ENCODE peak calls at places on chromosomes 6 and 20, in four cellular contexts. O is K562, S is HepG2, P is A549. Z is an unnamed sample.

GRCh38 chr20:38926934-38927616 is 858 bp downstream of the FAM83D start:
- DNase-seq in S (no peak), O (no peak), P (peak; percentile 10), Z (peak; percentile 36)

GRCh38 chr6:22147983-22148797 is 148.6 kb downstream of the PRL start:
- DNase-seq in S (peak; percentile 78), P (peak; percentile 27), O (no peak), Z (peak; percentile 92)

GRCh38 chr20:11229772-11230171 is 556.0 kb upstream of the JAG1 start:
- DNase-seq in S (no peak), P (peak; percentile 66), O (no peak), Z (peak; percentile 99)

GRCh38 chr20:61589055-61589385 is 337.0 kb downstream of the CDH4 start:
- DNase-seq in P (peak; percentile 26), S (no peak), O (no peak), Z (peak; percentile 90)

GRCh38 chr20:50642288-50642803 is 49.0 kb downstream of the RIPOR3 start:
- DNase-seq in P (peak; percentile 80), S (no peak), O (peak; percentile 31), Z (no peak)

GRCh38 chr20:9323622-9324021 is 190.8 kb upstream of the LAMP5 start:
- DNase-seq in P (peak; percentile 30), O (peak; percentile 2), S (peak; percentile 29), Z (no peak)

GRCh38 chr6:72552938-72553337 is 68.9 kb upstream of the KCNQ5 start:
- DNase-seq in S (no peak), O (peak; percentile 30), P (peak; percentile 31), Z (peak; percentile 18)

GRCh38 chr6:11994875-11995461 is 17.1 kb upstream of the HIVEP1 start:
- DNase-seq in O (peak; percentile 67), P (no peak), S (no peak), Z (no peak)

GRCh38 chr20:25299801-25300200 is 51.9 kb downstream of the PYGB start:
- DNase-seq in O (no peak), S (no peak), P (no peak), Z (peak; percentile 33)

GRCh38 chr20:61746781-61747180 is 318.9 kb downstream of the TAF4 start:
- DNase-seq in S (no peak), P (no peak), O (no peak), Z (no peak)

GRCh38 chr6:111057074-111057752 is 30.1 kb upstream of the SLC16A10 start:
- DNase-seq in P (peak; percentile 59), O (peak; percentile 46), S (peak; percentile 32), Z (peak; percentile 52)

GRCh38 chr6:88650029-88650619 is 313.3 kb downstream of the RNGTT start:
- DNase-seq in S (no peak), P (no peak), O (no peak), Z (peak; percentile 91)

GRCh38 chr6:89794324-89794723 is 25.3 kb downstream of the MDN1 start:
- DNase-seq in P (no peak), S (no peak), O (no peak), Z (no peak)

GRCh38 chr6:24861934-24862333 is 63.2 kb upstream of the ARMH2 start:
- DNase-seq in P (no peak), O (no peak), S (no peak), Z (no peak)

GRCh38 chr20:46741924-46742692 is 32.7 kb downstream of the SLC2A10 start:
- DNase-seq in O (no peak), P (no peak), S (no peak), Z (no peak)

GRCh38 chr6:118464620-118465019 is 83.5 kb upstream of the PLN start:
- DNase-seq in O (no peak), S (no peak), P (no peak), Z (no peak)

GRCh38 chr6:90343581-90343980 is 46.9 kb upstream of the BACH2 start:
- DNase-seq in S (no peak), P (peak; percentile 11), O (no peak), Z (peak; percentile 53)

GRCh38 chr20:7449269-7449668 is 491.0 kb downstream of the HAO1 start:
- DNase-seq in O (no peak), P (no peak), S (no peak), Z (no peak)

GRCh38 chr6:145733770-145734169 is 1.6 kb downstream of the EPM2A start:
- DNase-seq in O (peak; percentile 24), P (no peak), S (no peak), Z (peak; percentile 2)

GRCh38 chr20:39909447-39909846 is 779.6 kb downstream of the MAFB start:
- DNase-seq in O (no peak), S (no peak), P (no peak), Z (no peak)

GRCh38 chr6:74273541-74273940 is 577.5 kb downstream of the CD109 start:
- DNase-seq in O (no peak), S (no peak), P (no peak), Z (no peak)

GRCh38 chr6:28747631-28748157 is 176.1 kb downstream of the TRIM27 start:
- DNase-seq in S (peak; percentile 81), P (peak; percentile 92), O (peak; percentile 87), Z (peak; percentile 84)

DNA sequence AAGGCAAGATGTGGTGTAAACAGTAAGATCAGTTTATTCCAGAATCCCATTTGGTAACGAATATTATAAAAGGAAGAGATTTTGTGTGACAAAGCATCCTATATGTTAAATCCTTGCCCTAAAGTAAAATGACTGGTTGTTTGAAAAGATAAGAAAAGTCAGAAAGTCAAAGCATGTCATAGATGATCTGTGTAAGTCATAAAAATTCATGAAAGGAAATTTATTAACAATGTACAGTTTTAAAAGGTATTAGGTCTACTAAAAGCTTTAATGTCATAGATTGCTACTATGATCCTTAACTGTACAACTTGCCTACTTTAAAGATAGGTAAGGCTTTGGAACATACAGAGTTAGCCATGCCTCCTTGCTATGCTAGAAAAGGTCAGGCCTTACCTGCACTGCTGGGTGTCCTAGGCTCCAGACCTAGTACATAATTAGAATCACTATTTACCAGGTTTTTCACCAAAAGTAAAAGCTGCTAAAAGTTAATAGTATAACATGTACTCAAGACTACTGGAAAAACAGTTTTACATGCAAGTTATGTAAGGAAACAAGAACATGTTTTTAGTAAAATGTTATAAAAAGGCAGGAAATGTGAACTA is 1090.1 kb upstream of the ADGRB3 start:
- DNase-seq in O (no peak), S (no peak), P (no peak), Z (no peak)
- H3K9me3 ChIP-seq in O (no peaks in the 10 kb centered on the region), S (peaks cover 80% of the 10 kb centered on the region), P (no peaks in the 10 kb centered on the region), Z (peaks cover 6% of the 10 kb centered on the region)

DNA sequence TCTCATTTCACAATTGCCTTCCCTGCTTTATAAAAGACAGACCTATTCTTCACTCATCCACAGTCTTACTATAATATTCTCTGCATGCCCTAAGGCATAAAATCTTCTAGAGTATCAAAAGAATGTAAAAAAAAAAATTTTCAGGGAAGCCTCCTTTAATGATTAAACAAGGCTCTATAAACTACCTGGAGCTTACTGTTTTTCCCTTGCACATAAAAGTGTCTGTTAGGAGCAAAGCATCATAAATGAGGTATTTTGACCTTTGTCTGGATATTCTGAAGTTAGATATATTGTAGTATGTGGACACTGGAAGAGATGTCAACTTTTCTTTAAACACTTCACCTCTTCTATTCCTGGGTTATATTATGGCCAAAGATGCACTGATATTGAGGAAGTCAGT is 97.5 kb downstream of the ARHGAP18 start:
- DNase-seq in S (no peak), P (no peak), O (no peak), Z (no peak)
- TF ChIP-seq MAZ in S (no peak), P (no peak), O (no peak), Z (no peak)

DNA sequence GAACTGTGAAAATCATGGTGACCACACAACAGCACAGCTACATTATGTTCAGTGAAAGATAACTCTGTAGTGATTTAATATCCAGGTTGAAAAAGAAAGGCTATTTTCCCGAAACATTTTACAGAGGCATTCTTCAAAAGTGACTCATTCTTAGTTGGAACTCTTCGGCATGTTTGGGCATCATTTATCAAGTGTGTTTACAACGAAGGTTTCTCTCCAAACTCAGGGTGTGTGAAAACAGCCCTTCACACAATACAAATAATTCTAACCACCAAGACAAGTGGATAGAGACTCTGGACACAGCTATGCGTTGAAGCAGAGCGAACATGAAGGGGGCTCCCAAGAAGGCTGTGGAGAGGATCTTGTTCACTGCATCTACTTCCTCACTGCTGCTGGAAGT is 57.6 kb downstream of the CBLN4 start:
- DNase-seq in O (no peak), P (no peak), S (no peak), Z (no peak)
- H3K9me3 ChIP-seq in O (no peaks in the 10 kb centered on the region), P (no peaks in the 10 kb centered on the region), S (peaks cover 89% of the 10 kb centered on the region), Z (peaks cover 11% of the 10 kb centered on the region)

GRCh38 chr6:13538084-13538483 is 36.3 kb upstream of the SIRT5 start:
- DNase-seq in O (peak; percentile 50), P (peak; percentile 46), S (peak; percentile 55), Z (peak; percentile 61)
- TF ChIP-seq MAZ in O (no peak), P (no peak), S (no peak), Z (no peak)

Z was measured in IMR-90.